ENCODE peak calls at places on chromosomes 11 and 22, in eight cellular contexts. L is Kasumi-1; C is body of pancreas; N is dermis blood vessel endothelial cell; O is stimulated activated naive CD4-positive, alpha-beta T cell treated with Interleukin-2 at 50 U/mL for 16 hours; F is stimulated activated CD8-positive, alpha-beta memory T cell treated with anti-CD3 and anti-CD28 coated beads, Interleukin-15, amount 100 ng/mL, for 1 hour; E is MM.1S; G is fibroblast of lung. W is an unnamed sample.

GRCh38 chr11:72422414-72422813 is 11.9 kb downstream of the CLPB start:
- DNase-seq in L (no peak), C (no peak), N (no peak), O (no peak), F (no peak), E (no peak), G (no peak), W (no peak)

GRCh38 chr11:94933225-94934130 is 39.9 kb downstream of the CWC15 start:
- DNase-seq in L (no peak), C (peak), N (peak), O (no peak), F (no peak), E (no peak), G (peak), W (peak)

GRCh38 chr22:46107089-46107664 is 43.1 kb upstream of the PPARA start:
- DNase-seq in L (no peak), C (peak), N (no peak), O (no peak), F (no peak), E (no peak), G (no peak), W (no peak)

GRCh38 chr22:25368271-25368670 is 148.8 kb downstream of the CRYBB2 start:
- DNase-seq in L (no peak), C (no peak), N (peak), O (no peak), F (no peak), E (no peak), G (peak), W (no peak)

GRCh38 chr22:23094260-23094659 is 23.9 kb downstream of the GNAZ start:
- DNase-seq in L (no peak), C (no peak), N (no peak), O (no peak), F (no peak), E (no peak), G (no peak), W (no peak)

GRCh38 chr11:17974246-17974645 is 38.6 kb downstream of the SERGEF start:
- DNase-seq in L (no peak), C (no peak), N (no peak), O (no peak), F (no peak), E (no peak), G (no peak), W (no peak)

GRCh38 chr11:60995798-60996197 is 24.3 kb downstream of the CD6 start:
- DNase-seq in L (peak), C (no peak), N (no peak), O (no peak), F (no peak), E (no peak), G (no peak), W (no peak)

GRCh38 chr11:27904358-27905055 is 203.4 kb downstream of the KIF18A start:
- DNase-seq in L (no peak), C (no peak), N (peak), O (no peak), F (no peak), E (no peak), G (peak), W (no peak)

GRCh38 chr22:21026783-21027692 is 5.3 kb downstream of the SLC7A4 start:
- DNase-seq in L (no peak), C (no peak), N (no peak), O (no peak), F (no peak), E (no peak), G (peak), W (no peak)

W was measured in brain pericyte.